ENCODE peak calls at places on chromosomes 4 and X, in five cellular contexts. X is PC-3, U is thoracic aorta, W is upper lobe of right lung, T is sciatic nerve. Q is an unnamed sample.

GRCh38 chrX:39895228-39896110 is 202.3 kb downstream of the BCOR start:
- DNase-seq in U (no peak), X (peak), W (no peak), T (no peak), Q (no peak)

GRCh38 chrX:84144281-84144680 is 43.7 kb downstream of the RPS6KA6 start:
- DNase-seq in W (no peak), U (no peak), T (no peak), X (no peak), Q (no peak)

GRCh38 chrX:12657881-12658280 is 133.3 kb upstream of the PRPS2 start:
- DNase-seq in U (no peak), T (no peak), W (no peak), X (no peak), Q (no peak)

GRCh38 chrX:108439434-108439883 is at the start of gene COL4A5:
- DNase-seq in T (peak), W (peak), X (peak), U (no peak), Q (peak)

GRCh38 chrX:150663061-150663460 is 30.1 kb upstream of the MTMR1 start:
- DNase-seq in W (no peak), U (no peak), X (no peak), T (no peak), Q (no peak)

GRCh38 chrX:110418220-110418856 is 59.7 kb downstream of the RTL9 start:
- DNase-seq in T (no peak), W (peak), X (peak), U (no peak), Q (no peak)

GRCh38 chr4:174437324-174437723 is 85.0 kb downstream of the HPGD start:
- DNase-seq in X (peak), T (no peak), U (no peak), W (no peak), Q (no peak)

GRCh38 chrX:72208126-72208525 is 26.6 kb downstream of the PIN4 start:
- DNase-seq in X (no peak), T (no peak), W (no peak), U (no peak), Q (no peak)

GRCh38 chrX:116232833-116233232 is 62.3 kb downstream of the AGTR2 start:
- DNase-seq in T (no peak), W (no peak), U (no peak), X (peak), Q (no peak)

GRCh38 chrX:48513670-48514069 is 4.9 kb downstream of the PORCN start:
- DNase-seq in U (no peak), W (no peak), X (no peak), T (no peak), Q (no peak)

GRCh38 chr4:76821661-76822060 is 76.3 kb downstream of the SOWAHB start:
- DNase-seq in T (no peak), W (no peak), U (no peak), X (no peak), Q (no peak)

GRCh38 chrX:154809939-154810665 is 4.8 kb upstream of the MPP1 start:
- DNase-seq in W (no peak), T (no peak), U (no peak), X (no peak), Q (no peak)